ENCODE peak calls at places on chromosome 12, in four cellular contexts. Z is RWPE1, B is body of pancreas, A is AG04450. C is an unnamed sample.

GRCh38 chr12:46457958-46458357 is 85.4 kb upstream of the SLC38A2 start:
- DNase-seq in Z (no peak), B (no peak), A (no peak), C (no peak)

GRCh38 chr12:29693962-29694361 is 89.8 kb downstream of the TMTC1 start:
- DNase-seq in Z (no peak), B (no peak), A (no peak), C (no peak)

GRCh38 chr12:100986595-100987547 is 192.3 kb downstream of the ANO4 start:
- DNase-seq in Z (no peak), B (peak), A (peak), C (no peak)

GRCh38 chr12:102474438-102475064 is 5.8 kb downstream of the IGF1 start:
- DNase-seq in Z (no peak), B (no peak), A (no peak), C (peak)

GRCh38 chr12:127245437-127245836 is 1021.5 kb upstream of the TMEM132C start:
- DNase-seq in Z (no peak), B (no peak), A (no peak), C (no peak)

GRCh38 chr12:129351481-129351880 is 498.2 kb downstream of the GLT1D1 start:
- DNase-seq in Z (no peak), B (no peak), A (no peak), C (no peak)

GRCh38 chr12:9127936-9128663 is 12.4 kb upstream of the A2M start:
- DNase-seq in Z (no peak), B (no peak), A (no peak), C (no peak)

GRCh38 chr12:47549258-47549657 is 156.6 kb downstream of the RPAP3 start:
- DNase-seq in Z (peak), B (no peak), A (no peak), C (peak)

GRCh38 chr12:95548539-95549391 is 2.5 kb downstream of the USP44 start:
- DNase-seq in Z (peak), B (peak), A (no peak), C (no peak)

GRCh38 chr12:29396774-29397173 is 15.8 kb upstream of the ERGIC2 start:
- DNase-seq in Z (no peak), B (no peak), A (no peak), C (peak)

GRCh38 chr12:1800646-1801284 is 19.6 kb upstream of the LRTM2 start:
- DNase-seq in Z (no peak), B (no peak), A (no peak), C (no peak)

GRCh38 chr12:123966596-123966995 is 6.0 kb downstream of the CCDC92 start:
- DNase-seq in Z (no peak), B (no peak), A (no peak), C (no peak)

GRCh38 chr12:1915082-1915968 is 3.1 kb downstream of the CACNA2D4 start:
- DNase-seq in Z (no peak), B (no peak), A (no peak), C (no peak)

GRCh38 chr12:71691504-71692129 is 5.7 kb downstream of the TMEM19 start:
- DNase-seq in Z (no peak), B (peak), A (no peak), C (no peak)

GRCh38 chr12:1369460-1369859 is 224.9 kb downstream of the FBXL14 start:
- DNase-seq in Z (no peak), B (no peak), A (no peak), C (no peak)

GRCh38 chr12:47207005-47207717 is 127.4 kb upstream of the AMIGO2 start:
- DNase-seq in Z (no peak), B (peak), A (no peak), C (no peak)

GRCh38 chr12:56601503-56601902 is 28.6 kb downstream of the BAZ2A start:
- DNase-seq in Z (no peak), B (no peak), A (no peak), C (no peak)

GRCh38 chr12:58487280-58488141 is 432.8 kb downstream of the LRIG3 start:
- DNase-seq in Z (no peak), B (no peak), A (no peak), C (no peak)

GRCh38 chr12:95712269-95712668 is 78.3 kb downstream of the NTN4 start:
- DNase-seq in Z (no peak), B (no peak), A (no peak), C (no peak)

GRCh38 chr12:57089259-57090245 is 638 bp downstream of the NAB2 start:
- DNase-seq in Z (no peak), B (peak), A (no peak), C (peak)

GRCh38 chr12:96241484-96242256 is 47.5 kb downstream of the ELK3 start:
- DNase-seq in Z (no peak), B (peak), A (no peak), C (no peak)

GRCh38 chr12:88519802-88520435 is 60.4 kb downstream of the KITLG start:
- DNase-seq in Z (peak), B (no peak), A (no peak), C (peak)

GRCh38 chr12:127903146-127903545 is 363.8 kb upstream of the TMEM132C start:
- DNase-seq in Z (no peak), B (no peak), A (no peak), C (no peak)

GRCh38 chr12:118983147-118983824 is 1.9 kb downstream of the SRRM4 start:
- DNase-seq in Z (no peak), B (no peak), A (no peak), C (no peak)

GRCh38 chr12:26334621-26335124 is 139.3 kb downstream of the SSPN start:
- DNase-seq in Z (no peak), B (peak), A (no peak), C (no peak)

GRCh38 chr12:99984271-99985128 is at the start of gene ANKS1B:
- DNase-seq in Z (peak), B (peak), A (no peak), C (no peak)

GRCh38 chr12:105562727-105563072 is 232.2 kb downstream of the C12orf75 start:
- DNase-seq in Z (peak), B (no peak), A (peak), C (peak)

GRCh38 chr12:12943589-12944260 is 8.2 kb downstream of the GPRC5D start:
- DNase-seq in Z (no peak), B (peak), A (no peak), C (no peak)

DNA sequence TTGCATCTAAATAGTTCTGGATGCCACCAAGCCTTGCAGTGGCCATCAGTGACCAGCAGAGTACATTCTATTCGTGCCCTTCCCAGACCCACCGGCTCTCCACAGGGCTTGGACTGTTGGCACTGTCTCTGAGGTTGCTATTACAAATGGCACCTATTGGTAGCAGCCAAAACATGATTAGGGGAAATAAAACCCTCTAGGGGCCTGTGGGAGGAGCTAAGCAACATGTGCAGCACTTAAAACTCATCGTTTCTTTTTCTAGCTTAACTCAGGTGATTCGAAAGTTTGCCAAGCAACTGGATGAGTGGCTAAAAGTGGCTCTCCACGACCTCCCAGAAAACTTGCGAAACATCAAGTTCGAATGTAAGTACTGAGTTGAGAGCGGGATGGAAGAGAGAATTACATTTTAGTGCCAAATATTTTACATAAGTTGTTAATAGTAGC is 65.4 kb upstream of the RIC8B start:
- DNase-seq in Z (no peak), B (no peak), A (no peak), C (no peak)
- TF ChIP-seq CTCF in Z (no peak), B (no peak), A (no peak), C (no peak)

DNA sequence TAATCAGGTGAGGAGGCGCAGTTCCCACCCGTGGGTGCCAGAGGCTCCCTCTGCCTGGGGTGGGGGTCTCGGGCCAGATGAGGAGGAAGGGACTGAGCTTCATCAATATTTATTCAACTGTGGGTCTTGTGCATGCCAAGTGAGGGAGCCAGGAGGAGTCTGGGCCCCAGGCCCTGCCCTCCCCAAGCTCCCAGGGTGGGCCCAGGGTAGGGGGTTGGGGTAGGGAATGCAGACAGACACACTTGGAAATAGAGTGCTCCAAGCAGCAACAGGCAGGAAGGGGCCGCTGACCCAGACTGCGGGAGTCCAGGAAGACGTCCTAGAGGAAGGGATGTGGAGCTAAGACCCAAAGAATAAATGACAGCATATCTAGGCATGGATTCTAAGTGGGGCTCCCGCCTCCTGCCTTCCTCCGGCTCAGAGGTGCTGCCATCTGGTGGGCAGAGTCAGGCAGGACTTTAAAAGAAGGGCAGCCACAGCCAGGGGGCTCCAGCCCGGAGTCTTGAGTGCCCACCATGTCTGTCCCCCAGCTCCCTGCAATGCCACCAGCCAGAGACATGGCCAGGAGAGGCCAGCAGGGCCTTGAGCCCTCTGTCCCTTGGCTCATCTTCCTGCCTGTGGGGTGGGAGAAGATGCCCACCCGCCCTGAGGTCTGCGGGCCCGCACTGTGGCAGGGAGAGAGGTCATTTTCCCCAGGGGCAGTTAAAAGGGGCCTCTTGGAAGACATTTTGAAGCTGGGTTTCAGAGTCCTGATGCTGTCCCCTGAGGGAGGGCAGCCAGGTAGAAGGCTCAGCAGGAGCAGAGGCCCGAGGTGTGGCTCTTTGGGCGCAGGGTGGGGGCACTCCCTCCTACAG is 70.1 kb downstream of the PHETA1 start:
- DNase-seq in Z (peak), B (peak), A (peak), C (no peak)
- TF ChIP-seq CTCF in Z (peak), B (peak), A (peak), C (peak)

GRCh38 chr12:39505025-39505424 is 62.1 kb upstream of the KIF21A start:
- DNase-seq in Z (no peak), B (no peak), A (no peak), C (peak)

GRCh38 chr12:39505562-39505961 is 62.6 kb upstream of the KIF21A start:
- DNase-seq in Z (no peak), B (no peak), A (no peak), C (no peak)

GRCh38 chr12:39499296-39499695 is 56.4 kb upstream of the KIF21A start:
- DNase-seq in Z (no peak), B (no peak), A (no peak), C (peak)

GRCh38 chr12:39502657-39503056 is 59.7 kb upstream of the KIF21A start:
- DNase-seq in Z (no peak), B (no peak), A (no peak), C (no peak)

DNA sequence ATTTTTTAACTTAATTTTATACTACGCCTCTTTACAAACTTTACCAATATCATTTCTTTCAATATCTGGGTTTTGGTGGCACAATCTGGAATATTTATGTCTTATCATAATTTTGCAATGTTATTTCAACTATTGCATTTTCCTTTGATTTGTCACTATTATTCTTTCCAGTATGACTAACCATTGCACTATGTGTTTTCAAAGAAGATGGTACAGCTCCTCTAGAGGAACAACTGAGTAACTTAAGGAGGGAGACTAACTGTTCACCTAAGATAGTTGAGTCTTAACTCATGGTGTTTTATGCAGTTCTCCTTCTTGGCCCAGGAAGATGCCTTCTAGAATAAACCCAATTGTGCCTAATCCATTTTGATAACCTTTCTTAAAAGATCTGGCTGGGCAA is 60.5 kb upstream of the KIF21A start:
- DNase-seq in Z (peak), B (no peak), A (no peak), C (peak)
- TF ChIP-seq CTCF in Z (peak), B (no peak), A (no peak), C (peak)

DNA sequence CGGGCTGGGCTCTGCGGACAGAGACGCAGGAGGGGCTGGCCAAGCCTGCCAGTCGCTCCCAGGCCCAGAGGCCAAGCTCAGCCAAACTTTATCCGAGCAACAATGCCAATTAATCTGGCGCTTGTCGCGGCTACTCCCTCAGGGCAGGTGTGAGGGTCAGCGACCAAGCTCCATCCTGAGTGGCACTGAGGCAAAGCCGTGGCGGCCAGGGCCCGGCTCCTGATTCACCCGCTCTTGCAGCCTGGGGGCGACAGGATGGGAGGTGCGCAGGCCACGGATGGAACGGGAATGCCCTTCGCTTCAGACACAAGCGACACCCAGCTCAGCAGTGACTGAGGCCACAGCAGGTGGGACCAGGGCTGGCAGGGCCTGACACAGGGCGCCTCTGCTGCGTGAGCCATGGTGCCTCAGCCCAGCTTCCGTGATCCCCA is 44.1 kb downstream of the GALNT9 start:
- DNase-seq in Z (no peak), B (no peak), A (no peak), C (no peak)
- TF ChIP-seq CTCF in Z (no peak), B (no peak), A (no peak), C (no peak)

DNA sequence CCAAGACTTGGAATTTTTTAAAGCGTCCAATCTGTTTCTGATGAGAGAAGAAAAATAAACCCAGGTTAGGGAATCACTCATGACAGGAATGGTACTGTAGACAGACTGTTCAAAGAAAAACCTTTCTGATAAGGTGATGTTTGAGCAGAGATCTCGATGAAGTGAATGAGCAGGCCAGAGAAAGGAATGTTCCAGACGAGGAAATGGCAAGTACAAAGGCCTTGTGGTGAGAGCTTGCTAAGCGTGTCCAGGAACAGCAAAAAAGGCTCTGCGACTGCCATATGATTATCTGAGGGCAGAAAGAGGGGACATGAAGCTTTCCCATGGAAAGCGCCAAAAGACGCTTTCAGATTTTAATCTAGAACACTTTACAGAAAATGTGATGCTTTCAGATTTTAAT is 458.4 kb upstream of the SOX5 start:
- DNase-seq in Z (no peak), B (no peak), A (no peak), C (no peak)
- TF ChIP-seq CTCF in Z (no peak), B (no peak), A (no peak), C (no peak)

GRCh38 chr12:130752692-130753230 is 36.7 kb upstream of the RIMBP2 start:
- DNase-seq in Z (no peak), B (no peak), A (no peak), C (no peak)
- TF ChIP-seq CTCF in Z (no peak), B (no peak), A (no peak), C (no peak)

GRCh38 chr12:21775130-21775920 is 819 bp upstream of the KCNJ8 start:
- DNase-seq in Z (no peak), B (peak), A (no peak), C (no peak)

GRCh38 chr12:21773263-21773741 is 1.2 kb downstream of the KCNJ8 start:
- DNase-seq in Z (no peak), B (peak), A (no peak), C (no peak)

GRCh38 chr12:21776242-21776641 is 1.7 kb upstream of the KCNJ8 start:
- DNase-seq in Z (no peak), B (peak), A (no peak), C (no peak)

GRCh38 chr12:21773799-21774198 is 707 bp downstream of the KCNJ8 start:
- DNase-seq in Z (no peak), B (peak), A (no peak), C (no peak)

GRCh38 chr12:21774358-21775129 is at the start of gene KCNJ8:
- DNase-seq in Z (no peak), B (peak), A (peak), C (no peak)
- TF ChIP-seq CTCF in Z (no peak), B (no peak), A (no peak), C (no peak)

GRCh38 chr12:49111206-49111605 is 559 bp upstream of the LMBR1L start:
- DNase-seq in Z (no peak), B (no peak), A (no peak), C (no peak)

GRCh38 chr12:49105504-49106120 is 5.0 kb downstream of the LMBR1L start:
- DNase-seq in Z (peak), B (no peak), A (no peak), C (peak)

GRCh38 chr12:49108958-49109404 is 1.7 kb downstream of the LMBR1L start:
- DNase-seq in Z (no peak), B (peak), A (no peak), C (no peak)

GRCh38 chr12:49109631-49110172 is 945 bp downstream of the LMBR1L start:
- DNase-seq in Z (no peak), B (no peak), A (no peak), C (no peak)

GRCh38 chr12:49110191-49111155 is at the start of gene LMBR1L:
- DNase-seq in Z (peak), B (peak), A (peak), C (peak)
- TF ChIP-seq CTCF in Z (peak), B (no peak), A (peak), C (peak)